ENCODE peak calls at places on chromosome 2, in five cellular contexts. C, J, X, P and M are unnamed samples.

GRCh38 chr2:101692037-101692436 is 5.5 kb upstream of the MAP4K4 start:
- DNase-seq in J (no peak), C (no peak), X (no peak), P (no peak), M (no peak)

GRCh38 chr2:144409241-144409640 is 110.7 kb downstream of the ZEB2 start:
- DNase-seq in C (no peak), J (no peak), X (no peak), P (no peak), M (no peak)

GRCh38 chr2:101238930-101239759 is 13.5 kb upstream of the CNOT11 start:
- DNase-seq in J (no peak), X (no peak), C (no peak), P (peak; percentile 99), M (no peak)

GRCh38 chr2:228507870-228508269 is 326.4 kb upstream of the SPHKAP start:
- DNase-seq in X (peak; percentile 48), J (no peak), C (no peak), P (no peak), M (no peak)

GRCh38 chr2:70707706-70708105 is 60.3 kb downstream of the ADD2 start:
- DNase-seq in P (no peak), J (no peak), X (no peak), C (no peak), M (no peak)

GRCh38 chr2:96770451-96770850 is 9.7 kb downstream of the CNNM4 start:
- DNase-seq in X (no peak), P (no peak), J (no peak), C (no peak), M (no peak)

GRCh38 chr2:38148501-38148900 is 72.5 kb upstream of the CYP1B1 start:
- DNase-seq in P (peak; percentile 81), X (no peak), C (no peak), J (no peak), M (no peak)

GRCh38 chr2:206240335-206240734 is 34.1 kb upstream of the ZDBF2 start:
- DNase-seq in C (no peak), J (no peak), X (no peak), P (no peak), M (no peak)

GRCh38 chr2:106972782-106973181 is 86.8 kb upstream of the ST6GAL2 start:
- DNase-seq in X (no peak), J (no peak), P (no peak), C (no peak), M (no peak)

GRCh38 chr2:234003972-234004617 is 46.4 kb upstream of the SPP2 start:
- DNase-seq in P (no peak), C (peak; percentile 77), X (no peak), J (no peak), M (no peak)

GRCh38 chr2:224778474-224778877 is 62.3 kb upstream of the CCDC195 start:
- DNase-seq in X (peak; percentile 68), P (peak; percentile 56), C (peak; percentile 46), J (peak; percentile 39), M (peak; percentile 26)

GRCh38 chr2:54465143-54465542 is 9.0 kb downstream of the SPTBN1 start:
- DNase-seq in X (no peak), C (no peak), J (no peak), P (no peak), M (no peak)

GRCh38 chr2:167506395-167506794 is 618.1 kb downstream of the XIRP2 start:
- DNase-seq in X (no peak), J (no peak), C (no peak), P (no peak), M (no peak)

GRCh38 chr2:240024766-240025165 is 376 bp downstream of the NDUFA10 start:
- DNase-seq in X (no peak), P (peak; percentile 45), J (no peak), C (no peak), M (no peak)

GRCh38 chr2:212956665-212957064 is 194.7 kb downstream of the IKZF2 start:
- DNase-seq in X (no peak), C (no peak), J (no peak), P (no peak), M (no peak)

GRCh38 chr2:108981846-108982245 is 7.2 kb downstream of the EDAR start:
- DNase-seq in C (no peak), P (no peak), X (no peak), J (no peak), M (no peak)

GRCh38 chr2:102703748-102704147 is 58.1 kb upstream of the TMEM182 start:
- DNase-seq in J (no peak), X (no peak), C (peak; percentile 23), P (peak; percentile 33), M (peak; percentile 28)

GRCh38 chr2:230871361-230872150 is 6.8 kb downstream of the ITM2C start:
- DNase-seq in X (no peak), P (no peak), C (no peak), J (no peak), M (no peak)

GRCh38 chr2:105308785-105309540 is 20.6 kb downstream of the TGFBRAP1 start:
- DNase-seq in P (no peak), X (no peak), J (no peak), C (no peak), M (no peak)

GRCh38 chr2:156896294-156896693 is 361.2 kb upstream of the GALNT5 start:
- DNase-seq in P (no peak), J (peak; percentile 28), C (no peak), X (no peak), M (no peak)

GRCh38 chr2:555164-555922 is 121.9 kb downstream of the TMEM18 start:
- DNase-seq in P (no peak), C (no peak), X (no peak), J (no peak), M (no peak)

GRCh38 chr2:33134086-33134763 is 187.5 kb downstream of the LTBP1 start:
- DNase-seq in X (no peak), C (peak; percentile 59), J (no peak), P (peak; percentile 67), M (peak; percentile 11)

GRCh38 chr2:128505150-128505490 is 186.5 kb upstream of the HS6ST1 start:
- DNase-seq in J (no peak), C (no peak), X (no peak), P (no peak), M (no peak)

GRCh38 chr2:73406996-73407395 is 21.4 kb downstream of the ALMS1 start:
- DNase-seq in X (no peak), J (no peak), C (no peak), P (no peak), M (no peak)

GRCh38 chr2:126732682-126733245 is 76.8 kb downstream of the GYPC start:
- DNase-seq in X (no peak), J (no peak), C (no peak), P (no peak), M (no peak)
- TF ChIP-seq SIN3A in X (no peak), J (no peak), C (no peak), P (no peak), M (no peak)

GRCh38 chr2:46943881-46944798 is 28.5 kb upstream of the MCFD2 start:
- DNase-seq in C (no peak), P (no peak), J (peak; percentile 84), X (no peak), M (no peak)

GRCh38 chr2:46939596-46940359 is 24.2 kb upstream of the MCFD2 start:
- DNase-seq in J (no peak), P (peak; percentile 23), X (no peak), C (no peak), M (no peak)

GRCh38 chr2:46942891-46943626 is 27.5 kb upstream of the MCFD2 start:
- DNase-seq in C (no peak), P (no peak), J (no peak), X (no peak), M (no peak)

GRCh38 chr2:46945671-46946070 is 30.1 kb upstream of the MCFD2 start:
- DNase-seq in X (no peak), P (no peak), C (no peak), J (no peak), M (no peak)

GRCh38 chr2:46942143-46942526 is 26.5 kb upstream of the MCFD2 start:
- DNase-seq in J (no peak), P (no peak), C (no peak), X (no peak), M (peak; percentile 49)
- TF ChIP-seq ZNF274 in J (no peak), P (no peak), C (no peak), X (no peak), M (no peak)

GRCh38 chr2:176935543-176936102 is 277.0 kb upstream of the HNRNPA3 start:
- DNase-seq in J (peak; percentile 26), P (no peak), X (no peak), C (no peak), M (no peak)

GRCh38 chr2:176936410-176936809 is 276.2 kb upstream of the HNRNPA3 start:
- DNase-seq in C (no peak), P (no peak), X (no peak), J (no peak), M (no peak)

GRCh38 chr2:176934869-176935415 is 277.7 kb upstream of the HNRNPA3 start:
- DNase-seq in P (no peak), C (no peak), X (no peak), J (no peak), M (no peak)

GRCh38 chr2:176934131-176934530 is 278.5 kb upstream of the HNRNPA3 start:
- DNase-seq in J (no peak), C (no peak), P (no peak), X (no peak), M (no peak)

GRCh38 chr2:176931588-176932563 is 280.7 kb upstream of the HNRNPA3 start:
- DNase-seq in J (peak; percentile 97), P (no peak), C (peak; percentile 41), X (no peak), M (peak; percentile 16)
- TF ChIP-seq SIN3A in J (no peak), P (no peak), C (no peak), X (no peak), M (no peak)

GRCh38 chr2:27320958-27321543 is 1.8 kb downstream of the MPV17 start:
- DNase-seq in C (peak; percentile 98), P (peak; percentile 99), X (no peak), J (no peak), M (peak; percentile 90)
- TF ChIP-seq ZNF274 in C (no peak), P (peak; percentile 77), X (no peak), J (no peak), M (no peak)